ENCODE peak calls at places on chromosome 7, in eight cellular contexts. F, S, R, A, T, X, I and Y are unnamed samples.

GRCh38 chr7:81484266-81484665 is 285.6 kb downstream of the HGF start:
- DNase-seq in F (no peak), S (peak), R (no peak), A (no peak), T (peak), X (no peak), I (peak), Y (peak)

GRCh38 chr7:122885583-122886356 is 490 bp downstream of the CADPS2 start:
- DNase-seq in F (peak), S (peak), R (no peak), A (no peak), T (peak), X (peak), I (peak), Y (no peak)

GRCh38 chr7:146892151-146892550 is 775.5 kb downstream of the CNTNAP2 start:
- DNase-seq in F (no peak), S (no peak), R (no peak), A (no peak), T (no peak), X (no peak), I (no peak), Y (no peak)

GRCh38 chr7:155386608-155387007 is 71.3 kb upstream of the EN2 start:
- DNase-seq in F (no peak), S (no peak), R (no peak), A (no peak), T (no peak), X (no peak), I (no peak), Y (no peak)

GRCh38 chr7:76514926-76515325 is 4.6 kb downstream of the UPK3B start:
- DNase-seq in F (no peak), S (peak), R (no peak), A (no peak), T (no peak), X (no peak), I (no peak), Y (peak)

GRCh38 chr7:102321351-102322201 is 34.7 kb downstream of the SPDYE6 start:
- DNase-seq in F (peak), S (peak), R (no peak), A (no peak), T (no peak), X (no peak), I (no peak), Y (no peak)

GRCh38 chr7:93862651-93863050 is 27.9 kb downstream of the TFPI2 start:
- DNase-seq in F (no peak), S (no peak), R (no peak), A (no peak), T (no peak), X (no peak), I (no peak), Y (no peak)

GRCh38 chr7:18526368-18526878 is 30.9 kb downstream of the HDAC9 start:
- DNase-seq in F (no peak), S (no peak), R (no peak), A (no peak), T (no peak), X (no peak), I (no peak), Y (no peak)

GRCh38 chr7:116172353-116172752 is 38.0 kb upstream of the TES start:
- DNase-seq in F (no peak), S (no peak), R (no peak), A (no peak), T (no peak), X (no peak), I (no peak), Y (no peak)

GRCh38 chr7:7869036-7869435 is 99.6 kb upstream of the GLCCI1 start:
- DNase-seq in F (no peak), S (no peak), R (no peak), A (no peak), T (no peak), X (no peak), I (no peak), Y (no peak)

GRCh38 chr7:102208826-102209225 is 77.8 kb upstream of the SH2B2 start:
- DNase-seq in F (peak), S (no peak), R (no peak), A (no peak), T (peak), X (no peak), I (no peak), Y (no peak)

GRCh38 chr7:83130623-83131545 is 31.8 kb downstream of the PCLO start:
- DNase-seq in F (no peak), S (no peak), R (no peak), A (no peak), T (peak), X (no peak), I (no peak), Y (no peak)

GRCh38 chr7:25852995-25853713 is 298.8 kb upstream of the NFE2L3 start:
- DNase-seq in F (no peak), S (no peak), R (no peak), A (no peak), T (no peak), X (no peak), I (no peak), Y (no peak)

GRCh38 chr7:519974-520458 is 370 bp upstream of the PDGFA start:
- DNase-seq in F (peak), S (peak), R (no peak), A (no peak), T (peak), X (no peak), I (peak), Y (peak)

DNA sequence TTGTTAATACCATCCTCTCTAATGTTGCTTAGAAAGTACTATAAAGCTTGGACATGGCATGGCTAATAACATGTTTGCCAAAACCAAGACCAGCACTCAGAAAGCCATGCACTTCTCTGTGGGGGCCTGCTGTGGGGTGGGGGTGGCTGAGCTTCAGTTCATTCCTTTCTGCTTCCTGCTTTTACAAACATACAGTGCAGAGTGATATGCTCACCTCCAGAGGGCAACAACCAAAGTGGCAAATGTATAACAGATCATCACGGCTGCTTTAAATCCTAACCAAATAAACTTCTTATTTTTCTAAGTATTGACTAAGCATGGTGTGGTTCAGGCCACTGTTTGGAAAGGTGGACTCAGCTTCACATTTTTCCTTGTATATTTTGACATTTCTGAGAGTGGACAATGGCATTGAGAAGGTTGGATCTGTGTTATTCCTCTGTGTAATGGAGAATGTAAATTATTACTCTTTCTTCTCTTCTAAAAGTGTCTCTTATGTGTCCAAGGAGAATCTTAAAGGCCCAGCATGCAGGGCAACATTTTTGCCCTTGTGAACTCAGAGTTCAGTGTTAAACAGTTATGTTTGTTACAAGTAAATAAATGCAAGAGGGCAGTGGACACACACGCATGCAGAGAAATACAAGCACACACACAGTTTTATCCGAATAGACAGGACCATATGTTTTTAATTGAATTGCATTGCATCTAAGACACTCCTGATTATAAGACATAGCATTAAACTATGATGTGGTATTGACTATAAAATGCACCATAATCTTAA is 186.1 kb downstream of the HERPUD2 start:
- DNase-seq in F (no peak), S (no peak), R (no peak), A (no peak), T (no peak), X (no peak), I (no peak), Y (no peak)
- TF ChIP-seq CTCF in F (no peak), S (peak), R (no peak), A (no peak), T (no peak), X (no peak), I (peak), Y (no peak)

GRCh38 chr7:33107136-33108066 is 1.8 kb downstream of the RP9 start:
- DNase-seq in F (peak), S (peak), R (no peak), A (no peak), T (peak), X (no peak), I (peak), Y (no peak)
- TF ChIP-seq CTCF in F (peak), S (peak), R (peak), A (no peak), T (peak), X (no peak), I (peak), Y (peak)

GRCh38 chr7:11486271-11486670 is 345.7 kb downstream of the THSD7A start:
- DNase-seq in F (no peak), S (no peak), R (no peak), A (no peak), T (no peak), X (no peak), I (no peak), Y (no peak)
- TF ChIP-seq CTCF in F (no peak), S (no peak), R (no peak), A (no peak), T (no peak), X (no peak), I (peak), Y (peak)

DNA sequence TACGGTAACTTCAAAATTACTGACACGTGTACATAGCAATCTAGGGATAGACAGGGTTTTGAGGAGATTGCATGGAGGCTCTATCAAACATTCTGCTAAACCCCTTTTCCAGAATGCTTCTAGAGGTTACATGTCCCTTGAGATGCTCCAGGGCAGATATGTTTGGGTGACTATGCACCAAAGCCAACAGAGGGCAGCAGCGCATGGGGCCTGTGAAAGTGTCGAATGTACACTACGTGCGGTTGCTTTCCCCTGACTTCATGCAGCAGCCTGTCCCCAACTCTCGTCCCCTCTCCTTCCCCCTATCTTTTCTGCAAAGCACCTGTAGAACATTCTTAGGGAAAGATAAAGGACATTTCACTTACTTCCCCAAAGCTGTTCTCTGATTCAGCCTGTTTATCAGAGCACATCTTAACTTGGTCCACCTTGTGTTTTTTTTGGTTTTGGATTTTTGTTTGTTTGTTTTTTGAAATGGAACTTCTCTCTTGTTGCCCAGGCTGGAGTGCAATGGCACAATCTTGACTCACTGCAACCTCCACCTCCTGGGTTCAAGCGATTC is 90.2 kb downstream of the UBE3C start:
- DNase-seq in F (no peak), S (peak), R (peak), A (no peak), T (peak), X (no peak), I (no peak), Y (no peak)
- TF ChIP-seq CTCF in F (no peak), S (peak), R (peak), A (no peak), T (no peak), X (no peak), I (peak), Y (peak)

DNA sequence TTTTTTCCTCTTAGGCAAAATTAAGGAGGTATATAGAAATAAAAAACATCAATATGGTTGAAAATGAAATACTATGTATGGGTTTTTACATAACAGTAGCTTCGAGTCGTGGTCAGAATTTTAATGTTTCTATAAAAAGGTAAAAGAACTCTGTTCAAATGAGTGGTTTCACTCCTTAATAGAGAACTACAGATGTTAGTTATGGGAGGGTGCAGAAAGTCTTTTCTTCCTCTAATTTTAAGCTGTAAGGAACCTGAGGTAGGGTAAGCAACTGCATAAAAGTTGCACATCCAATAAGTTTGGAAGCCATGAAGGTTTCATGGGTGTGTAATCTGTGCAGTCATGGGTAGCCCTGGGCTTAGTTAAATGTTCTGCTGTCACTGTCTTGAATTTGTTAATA is 141.3 kb downstream of the SUGCT start:
- DNase-seq in F (no peak), S (no peak), R (no peak), A (no peak), T (no peak), X (no peak), I (no peak), Y (no peak)
- TF ChIP-seq CTCF in F (no peak), S (no peak), R (no peak), A (no peak), T (no peak), X (no peak), I (no peak), Y (no peak)

GRCh38 chr7:30411897-30412296 is 66.7 kb downstream of the NOD1 start:
- DNase-seq in F (no peak), S (no peak), R (no peak), A (no peak), T (no peak), X (no peak), I (no peak), Y (no peak)

GRCh38 chr7:30413864-30414263 is 64.7 kb downstream of the NOD1 start:
- DNase-seq in F (no peak), S (no peak), R (no peak), A (no peak), T (no peak), X (no peak), I (no peak), Y (no peak)

GRCh38 chr7:30411173-30411572 is 67.4 kb downstream of the NOD1 start:
- DNase-seq in F (no peak), S (no peak), R (no peak), A (no peak), T (no peak), X (no peak), I (no peak), Y (no peak)

GRCh38 chr7:30412810-30413504 is 65.6 kb downstream of the NOD1 start:
- DNase-seq in F (peak), S (peak), R (no peak), A (peak), T (peak), X (no peak), I (peak), Y (no peak)
- TF ChIP-seq CTCF in F (peak), S (peak), R (no peak), A (peak), T (peak), X (peak), I (peak), Y (peak)

DNA sequence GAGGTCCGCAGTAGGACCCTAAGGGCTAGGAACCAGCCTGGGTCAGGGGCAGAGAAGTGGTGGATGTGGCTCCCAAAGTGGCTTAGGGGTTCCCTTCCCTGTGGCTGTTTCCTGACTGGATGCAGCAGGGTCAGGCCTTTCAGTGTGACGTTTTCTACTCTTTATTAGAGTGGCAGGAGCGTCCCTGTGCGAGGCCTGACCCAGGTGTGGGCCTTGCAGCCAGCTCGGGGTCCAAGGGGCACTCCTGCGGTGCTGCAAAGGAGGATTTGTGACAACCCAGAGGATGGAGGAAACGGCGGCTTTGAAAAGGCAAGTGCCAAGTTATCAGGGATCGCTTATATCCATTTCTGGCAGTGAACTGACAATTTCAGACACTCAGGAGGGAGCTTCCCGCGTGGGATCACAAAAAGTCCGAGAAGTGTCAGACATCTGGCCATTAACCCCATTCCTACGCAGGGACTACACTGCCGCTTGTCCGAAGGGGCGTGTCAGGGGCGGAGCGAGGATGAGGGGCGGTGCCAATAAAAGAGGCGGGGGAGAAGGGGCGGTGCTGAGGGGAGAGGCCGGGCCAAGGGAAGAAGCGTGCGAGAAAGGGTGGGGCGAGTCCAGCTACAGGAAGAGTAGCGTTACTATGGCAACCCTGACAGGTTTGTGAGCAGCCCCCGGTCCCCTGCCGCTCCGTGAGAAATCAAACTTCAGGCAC is 98.8 kb upstream of the ZNF722 start:
- DNase-seq in F (peak), S (no peak), R (peak), A (peak), T (peak), X (no peak), I (no peak), Y (no peak)
- TF ChIP-seq CTCF in F (no peak), S (no peak), R (no peak), A (no peak), T (no peak), X (no peak), I (no peak), Y (no peak)

GRCh38 chr7:138089080-138089901 is 13.0 kb downstream of the AKR1D1 start:
- DNase-seq in F (no peak), S (no peak), R (no peak), A (no peak), T (no peak), X (no peak), I (peak), Y (no peak)

GRCh38 chr7:138095972-138096935 is 20.0 kb downstream of the AKR1D1 start:
- DNase-seq in F (peak), S (no peak), R (no peak), A (no peak), T (no peak), X (no peak), I (no peak), Y (no peak)

GRCh38 chr7:138086585-138087270 is 10.5 kb downstream of the AKR1D1 start:
- DNase-seq in F (no peak), S (no peak), R (no peak), A (no peak), T (no peak), X (no peak), I (no peak), Y (no peak)

GRCh38 chr7:138092486-138093028 is 16.3 kb downstream of the AKR1D1 start:
- DNase-seq in F (no peak), S (no peak), R (no peak), A (no peak), T (no peak), X (no peak), I (no peak), Y (no peak)

DNA sequence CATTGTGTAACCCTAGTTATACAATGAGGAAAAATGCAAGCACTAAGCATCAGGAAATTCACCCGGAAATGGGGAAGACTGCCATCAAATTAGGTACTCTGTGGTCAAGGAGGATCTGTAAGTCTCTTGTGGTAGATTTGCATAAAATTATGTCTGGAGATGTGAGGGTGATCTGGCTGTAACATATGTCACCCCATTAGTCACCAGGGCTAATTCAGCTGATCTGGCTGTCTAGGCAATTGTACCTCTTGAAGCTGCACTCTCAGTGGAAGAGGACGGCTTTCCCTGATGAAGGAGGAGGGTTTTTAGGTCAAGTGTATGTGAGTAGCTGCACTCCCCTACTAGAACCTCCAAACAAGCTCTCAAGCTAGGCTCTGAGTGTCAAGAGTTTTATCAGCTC is 14.8 kb downstream of the AKR1D1 start:
- DNase-seq in F (no peak), S (no peak), R (no peak), A (no peak), T (no peak), X (no peak), I (no peak), Y (no peak)
- TF ChIP-seq CTCF in F (no peak), S (no peak), R (no peak), A (no peak), T (no peak), X (no peak), I (no peak), Y (no peak)

GRCh38 chr7:23938937-23939552 is 229.0 kb downstream of the STK31 start:
- DNase-seq in F (peak), S (peak), R (no peak), A (no peak), T (peak), X (no peak), I (peak), Y (no peak)
- TF ChIP-seq CTCF in F (peak), S (peak), R (no peak), A (no peak), T (peak), X (no peak), I (peak), Y (peak)